ENCODE peak calls at places on chromosomes 2 and 18, in six cellular contexts. L, D, T, V, Q and N are unnamed samples.

GRCh38 chr18:7879717-7880116 is 312.6 kb downstream of the PTPRM start:
- DNase-seq in L (no peak), D (no peak), T (no peak), V (no peak), Q (no peak), N (no peak)

GRCh38 chr2:199469514-199470360 is 12.0 kb upstream of the SATB2 start:
- DNase-seq in L (no peak), D (no peak), T (peak), V (peak), Q (no peak), N (no peak)

GRCh38 chr18:58362027-58362575 is 266.8 kb downstream of the ALPK2 start:
- DNase-seq in L (no peak), D (no peak), T (no peak), V (no peak), Q (no peak), N (no peak)

GRCh38 chr2:174902491-174903242 is 102.5 kb downstream of the CHN1 start:
- DNase-seq in L (no peak), D (no peak), T (no peak), V (no peak), Q (no peak), N (no peak)

GRCh38 chr2:118854507-118855300 is 7.3 kb upstream of the EN1 start:
- DNase-seq in L (no peak), D (peak), T (peak), V (peak), Q (no peak), N (no peak)

GRCh38 chr2:120854766-120855530 is 119.3 kb downstream of the GLI2 start:
- DNase-seq in L (no peak), D (no peak), T (peak), V (no peak), Q (no peak), N (no peak)

GRCh38 chr2:174985624-174986023 is 19.6 kb downstream of the CHN1 start:
- DNase-seq in L (no peak), D (no peak), T (no peak), V (peak), Q (no peak), N (no peak)

GRCh38 chr18:46424898-46425297 is 232.1 kb downstream of the LOXHD1 start:
- DNase-seq in L (no peak), D (no peak), T (peak), V (peak), Q (no peak), N (no peak)

GRCh38 chr2:17976871-17977746 is 98.6 kb downstream of the KCNS3 start:
- DNase-seq in L (no peak), D (no peak), T (no peak), V (no peak), Q (no peak), N (no peak)

GRCh38 chr2:54724560-54725342 is 1.3 kb downstream of the EML6 start:
- DNase-seq in L (peak), D (no peak), T (peak), V (peak), Q (peak), N (no peak)

GRCh38 chr18:3508576-3509559 is 58.9 kb downstream of the TGIF1 start:
- DNase-seq in L (no peak), D (no peak), T (peak), V (peak), Q (no peak), N (no peak)

GRCh38 chr2:105582952-105583660 is 161.6 kb upstream of the NCK2 start:
- DNase-seq in L (no peak), D (no peak), T (no peak), V (no peak), Q (no peak), N (no peak)

GRCh38 chr18:11020454-11020853 is 128.9 kb downstream of the PIEZO2 start:
- DNase-seq in L (no peak), D (no peak), T (no peak), V (peak), Q (no peak), N (no peak)

GRCh38 chr2:133641497-133641896 is 73.2 kb upstream of the NCKAP5 start:
- DNase-seq in L (peak), D (no peak), T (peak), V (peak), Q (no peak), N (no peak)

GRCh38 chr18:2774669-2775068 is 72.1 kb upstream of the EMILIN2 start:
- DNase-seq in L (no peak), D (no peak), T (no peak), V (no peak), Q (no peak), N (no peak)

GRCh38 chr2:58930541-58930940 is 689.4 kb upstream of the FANCL start:
- DNase-seq in L (no peak), D (no peak), T (no peak), V (no peak), Q (no peak), N (no peak)

GRCh38 chr2:222592176-222592575 is 63.7 kb downstream of the FARSB start:
- DNase-seq in L (no peak), D (no peak), T (no peak), V (no peak), Q (no peak), N (no peak)

GRCh38 chr2:70784320-70784719 is 6.1 kb downstream of the FIGLA start:
- DNase-seq in L (no peak), D (no peak), T (no peak), V (no peak), Q (no peak), N (no peak)

GRCh38 chr2:39407516-39408296 is 29.4 kb downstream of the MAP4K3 start:
- DNase-seq in L (no peak), D (no peak), T (no peak), V (no peak), Q (no peak), N (no peak)
- H3K27ac ChIP-seq in L (no peak), D (no peak), T (peak), V (no peak), Q (no peak), N (no peak)

GRCh38 chr2:141942006-141942789 is 188.6 kb downstream of the LRP1B start:
- DNase-seq in L (no peak), D (no peak), T (no peak), V (no peak), Q (no peak), N (no peak)
- TF ChIP-seq CTCF in L (peak), D (no peak), T (peak), V (peak), Q (no peak), N (no peak)

DNA sequence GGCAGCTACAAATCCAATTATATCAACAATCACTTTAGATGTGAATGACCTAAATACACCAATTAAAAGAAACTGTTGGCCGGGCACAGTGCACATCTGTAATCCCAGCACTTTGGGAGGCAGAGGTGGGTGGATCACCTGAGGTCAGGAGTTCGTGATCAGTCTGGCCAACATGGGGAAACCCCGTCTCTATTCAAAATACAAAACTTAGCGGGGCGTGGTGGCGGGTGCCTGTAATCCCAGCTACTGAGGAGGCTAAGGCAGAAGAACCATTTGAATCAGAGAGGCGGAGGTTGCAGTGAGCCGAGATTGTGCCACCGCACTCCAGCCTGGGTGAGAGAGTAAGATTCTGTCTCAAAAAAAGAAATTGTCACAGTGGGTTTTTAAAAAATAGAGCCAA is 49.5 kb downstream of the ATL2 start:
- DNase-seq in L (no peak), D (no peak), T (no peak), V (no peak), Q (no peak), N (no peak)
- H3K27ac ChIP-seq in L (no peak), D (no peak), T (no peak), V (no peak), Q (no peak), N (no peak)

DNA sequence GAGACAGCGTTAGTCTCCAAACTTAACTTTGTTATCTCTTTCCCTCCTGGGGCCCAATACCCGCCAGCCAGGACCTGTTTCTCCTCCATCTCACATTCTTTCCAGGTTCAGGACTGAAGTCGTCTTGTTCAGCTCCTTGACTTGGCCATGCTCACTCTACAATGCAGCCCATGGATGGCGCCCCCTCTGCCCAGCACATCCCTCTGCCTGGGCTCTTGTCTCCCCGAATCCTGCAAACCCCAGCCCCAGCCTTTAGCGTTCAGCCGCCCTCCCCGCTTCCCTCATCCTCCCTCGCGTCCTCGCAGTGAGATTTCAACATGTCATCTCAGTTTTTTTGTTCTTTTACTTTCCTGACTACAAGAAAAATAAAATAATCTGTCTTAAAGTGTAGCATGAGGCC is 1.2 kb downstream of the FAM178B start:
- DNase-seq in L (no peak), D (no peak), T (peak), V (peak), Q (no peak), N (no peak)
- TF ChIP-seq CTCF in L (no peak), D (no peak), T (peak), V (peak), Q (no peak), N (no peak)

GRCh38 chr2:164757934-164758695 is 83.5 kb downstream of the COBLL1 start:
- DNase-seq in L (no peak), D (no peak), T (no peak), V (no peak), Q (no peak), N (no peak)

GRCh38 chr2:164764474-164764873 is 77.1 kb downstream of the COBLL1 start:
- DNase-seq in L (no peak), D (no peak), T (no peak), V (no peak), Q (no peak), N (no peak)

GRCh38 chr2:164764996-164765395 is 76.6 kb downstream of the COBLL1 start:
- DNase-seq in L (no peak), D (no peak), T (no peak), V (no peak), Q (no peak), N (no peak)

GRCh38 chr2:164763431-164763830 is 78.2 kb downstream of the COBLL1 start:
- DNase-seq in L (no peak), D (no peak), T (no peak), V (no peak), Q (no peak), N (no peak)

DNA sequence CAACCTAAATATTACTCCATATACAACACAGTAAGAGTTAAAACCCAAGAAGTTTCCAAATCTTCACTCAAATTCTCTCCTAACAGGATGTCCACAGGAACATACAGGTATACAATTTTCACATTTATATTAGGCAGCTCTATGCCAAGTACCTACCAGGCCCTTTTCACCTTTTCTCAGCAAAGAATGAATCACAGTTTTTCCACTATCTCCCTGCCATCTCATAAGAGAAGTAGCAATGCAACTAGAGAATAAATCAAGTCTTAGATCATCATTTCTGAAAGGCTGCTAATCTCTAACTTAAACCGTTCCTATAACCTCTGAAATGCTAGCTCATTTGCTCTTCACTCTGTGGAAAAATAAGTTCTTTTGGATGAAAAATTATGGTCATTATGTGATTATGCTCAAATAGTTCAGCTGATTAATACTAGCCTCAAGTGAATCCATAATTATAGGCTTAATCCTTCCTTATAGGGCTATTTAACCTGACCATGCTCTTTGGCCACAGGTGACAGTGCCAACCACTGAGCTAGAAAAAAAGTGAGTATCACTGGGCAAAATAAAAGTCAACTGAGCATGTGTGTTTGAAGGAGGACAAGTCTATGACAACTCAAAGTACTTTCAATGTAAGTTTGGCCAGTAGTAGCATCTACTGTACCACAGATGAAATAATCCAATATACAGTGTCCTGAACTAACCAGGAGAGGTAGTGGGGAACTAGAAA is 79.7 kb downstream of the COBLL1 start:
- DNase-seq in L (no peak), D (no peak), T (no peak), V (no peak), Q (no peak), N (no peak)
- H3K27ac ChIP-seq in L (no peak), D (no peak), T (no peak), V (no peak), Q (peak), N (no peak)

DNA sequence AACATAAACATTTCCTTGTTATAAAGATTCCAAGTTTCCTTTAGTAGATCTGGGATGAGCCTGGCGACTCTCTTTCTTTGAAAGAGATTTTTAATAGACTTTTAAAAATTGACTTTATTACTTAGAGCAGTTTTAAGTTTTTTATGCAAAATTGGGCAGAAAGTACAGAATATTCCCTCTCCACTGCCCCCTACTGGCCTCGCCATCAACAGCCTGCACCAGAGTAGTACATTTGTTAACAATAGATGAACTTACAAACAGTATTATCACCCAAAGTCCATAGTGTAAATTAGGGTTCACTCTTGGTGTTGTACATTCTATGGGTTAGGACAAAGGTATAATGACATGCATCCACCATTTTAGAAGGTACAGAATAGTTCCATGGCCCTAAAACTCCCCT is 3.9 kb downstream of the MAP3K19 start:
- DNase-seq in L (no peak), D (no peak), T (peak), V (no peak), Q (no peak), N (no peak)
- TF ChIP-seq CTCF in L (peak), D (no peak), T (peak), V (peak), Q (peak), N (no peak)

GRCh38 chr2:237742614-237743013 is 56.0 kb upstream of the RBM44 start:
- DNase-seq in L (no peak), D (no peak), T (no peak), V (no peak), Q (no peak), N (no peak)

GRCh38 chr2:237743024-237743423 is 55.6 kb upstream of the RBM44 start:
- DNase-seq in L (no peak), D (no peak), T (no peak), V (no peak), Q (no peak), N (no peak)

GRCh38 chr2:237744270-237744612 is 54.3 kb upstream of the RBM44 start:
- DNase-seq in L (no peak), D (no peak), T (no peak), V (no peak), Q (no peak), N (no peak)

GRCh38 chr2:237744613-237745249 is 53.8 kb upstream of the RBM44 start:
- DNase-seq in L (peak), D (no peak), T (peak), V (peak), Q (peak), N (peak)

DNA sequence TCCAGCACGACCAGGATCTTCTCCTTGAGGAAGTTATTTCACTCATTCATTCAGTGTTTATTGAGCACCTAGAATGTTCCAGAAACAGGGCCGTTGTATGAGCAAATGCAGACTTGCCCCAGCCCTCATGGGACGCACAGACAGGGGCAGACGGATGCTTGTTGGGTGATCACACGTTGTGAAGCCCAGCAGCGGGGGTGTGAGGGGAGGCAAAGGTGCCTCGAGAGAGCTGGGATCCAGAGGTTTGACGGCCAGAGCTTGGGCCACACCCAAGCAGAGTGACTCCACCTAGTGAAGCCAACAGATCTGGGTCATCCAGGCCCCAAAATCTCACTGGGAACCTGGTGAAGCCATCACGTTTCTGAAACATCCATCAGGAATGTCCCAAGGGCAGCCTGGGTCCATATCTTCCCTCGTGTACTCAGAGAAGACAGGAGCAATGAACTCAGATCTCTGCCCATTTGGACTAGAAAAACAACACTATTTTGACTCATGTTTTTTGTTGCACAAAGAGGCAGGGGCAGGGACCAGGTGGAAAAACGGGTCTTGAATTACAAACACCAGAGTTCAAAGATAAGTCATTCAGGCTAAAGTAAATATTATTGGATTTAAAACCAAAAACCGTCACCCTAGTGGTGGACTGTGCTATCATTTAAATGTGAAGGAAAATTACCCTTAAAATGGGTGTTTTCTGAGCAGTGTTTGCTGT is 54.9 kb upstream of the RBM44 start:
- DNase-seq in L (no peak), D (no peak), T (no peak), V (no peak), Q (no peak), N (no peak)
- H3K27ac ChIP-seq in L (no peak), D (peak), T (no peak), V (no peak), Q (no peak), N (no peak)